ENCODE peak calls at places on chromosomes 5 and 9, in four cellular contexts. One of them, this sample, is unnamed.

GRCh38 chr5:87079219-87079618 is 188.5 kb upstream of the RASA1 start:
- DNase-seq in HepG2: no peak
- DNase-seq in GM12878: no peak
- DNase-seq in K562: peak; percentile 22
- DNase-seq in this sample: no peak

GRCh38 chr5:87853541-87853940 is 415.1 kb downstream of the TMEM161B start:
- DNase-seq in K562: no peak
- DNase-seq in HepG2: no peak
- DNase-seq in GM12878: no peak
- DNase-seq in this sample: no peak

GRCh38 chr9:35861161-35861897 is 8.9 kb downstream of the OR13J1 start:
- DNase-seq in GM12878: no peak
- DNase-seq in HepG2: no peak
- DNase-seq in K562: no peak
- DNase-seq in this sample: no peak

GRCh38 chr9:120905794-120906248 is 20.8 kb downstream of the TRAF1 start:
- DNase-seq in GM12878: no peak
- DNase-seq in HepG2: no peak
- DNase-seq in K562: no peak
- DNase-seq in this sample: no peak

GRCh38 chr5:91742504-91742903 is 359.4 kb upstream of the ARRDC3 start:
- DNase-seq in K562: no peak
- DNase-seq in GM12878: no peak
- DNase-seq in HepG2: no peak
- DNase-seq in this sample: no peak

GRCh38 chr9:84652496-84653081 is 16.9 kb upstream of the NTRK2 start:
- DNase-seq in GM12878: no peak
- DNase-seq in K562: no peak
- DNase-seq in HepG2: no peak
- DNase-seq in this sample: no peak

GRCh38 chr5:68295772-68296171 is 80.2 kb downstream of the PIK3R1 start:
- DNase-seq in GM12878: no peak
- DNase-seq in K562: no peak
- DNase-seq in HepG2: no peak
- DNase-seq in this sample: no peak

GRCh38 chr5:135287551-135287950 is 111.5 kb downstream of the MACROH2A1 start:
- DNase-seq in HepG2: no peak
- DNase-seq in GM12878: no peak
- DNase-seq in K562: no peak
- DNase-seq in this sample: no peak

GRCh38 chr5:112957970-112958773 is 18.4 kb upstream of the DCP2 start:
- DNase-seq in K562: peak; percentile 37
- DNase-seq in GM12878: peak; percentile 57
- DNase-seq in HepG2: peak; percentile 65
- DNase-seq in this sample: no peak

GRCh38 chr5:13957032-13957645 is 12.7 kb upstream of the DNAH5 start:
- DNase-seq in HepG2: peak; percentile 54
- DNase-seq in K562: peak; percentile 27
- DNase-seq in GM12878: no peak
- DNase-seq in this sample: peak; percentile 89

GRCh38 chr9:101751895-101752294 is 13.4 kb upstream of the GRIN3A start:
- DNase-seq in GM12878: no peak
- DNase-seq in K562: no peak
- DNase-seq in HepG2: no peak
- DNase-seq in this sample: no peak

GRCh38 chr9:124716795-124717194 is 54.3 kb downstream of the NR6A1 start:
- DNase-seq in HepG2: no peak
- DNase-seq in K562: no peak
- DNase-seq in GM12878: no peak
- DNase-seq in this sample: no peak

GRCh38 chr9:20753761-20754160 is 69.7 kb downstream of the FOCAD start:
- DNase-seq in GM12878: no peak
- DNase-seq in HepG2: no peak
- DNase-seq in K562: no peak
- DNase-seq in this sample: no peak

GRCh38 chr5:95262933-95263660 is 21.8 kb downstream of the MCTP1 start:
- DNase-seq in HepG2: peak; percentile 93
- DNase-seq in K562: no peak
- DNase-seq in GM12878: no peak
- DNase-seq in this sample: no peak

DNA sequence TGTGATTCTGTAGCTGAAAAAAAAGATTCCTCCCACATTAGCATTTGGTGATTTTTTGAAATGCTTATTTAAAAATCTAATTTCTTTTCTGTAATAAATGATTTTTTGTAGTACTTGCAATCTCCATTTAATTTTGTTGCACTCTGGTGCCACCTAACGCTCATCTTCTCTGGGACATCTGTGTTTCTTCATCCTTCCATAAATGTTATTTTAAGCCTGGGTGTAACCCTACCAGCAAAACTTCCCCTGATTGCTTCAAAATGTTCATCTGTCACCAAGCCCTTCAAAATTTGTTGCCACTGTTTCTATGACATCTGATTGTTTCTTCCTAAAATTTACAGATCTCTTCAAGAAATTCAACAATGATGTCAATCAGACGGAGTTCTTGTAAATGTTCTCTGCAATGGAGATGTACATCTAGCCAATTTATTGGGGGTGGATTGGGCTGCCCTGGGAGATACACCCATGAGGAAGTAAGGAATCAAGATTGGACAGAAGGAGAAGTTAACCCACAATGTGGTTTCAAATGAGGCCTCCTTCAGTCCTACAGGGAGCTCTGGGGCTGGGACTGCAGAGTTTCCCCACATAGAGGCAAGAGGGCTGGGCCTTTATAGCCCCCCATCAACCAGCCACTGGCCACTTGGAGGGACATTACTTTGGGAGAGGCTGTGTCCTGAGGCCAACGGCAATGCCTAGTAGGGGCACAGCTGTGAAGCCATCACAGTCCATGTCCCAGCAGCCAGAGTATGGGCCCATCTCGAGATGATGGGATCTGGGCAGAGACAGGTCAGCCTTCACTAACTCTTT is 23.3 kb downstream of the MCTP1 start:
- DNase-seq in GM12878: no peak
- DNase-seq in K562: peak; percentile 15
- DNase-seq in HepG2: peak; percentile 37
- DNase-seq in this sample: peak; percentile 27
- TF ChIP-seq CTCF in GM12878: peak; percentile 52
- TF ChIP-seq CTCF in K562: peak; percentile 61
- TF ChIP-seq CTCF in HepG2: peak; percentile 45
- TF ChIP-seq CTCF in this sample: peak; percentile 53

GRCh38 chr5:62308439-62308838 is 2.4 kb downstream of the KIF2A start:
- DNase-seq in HepG2: no peak
- DNase-seq in K562: no peak
- DNase-seq in GM12878: no peak
- DNase-seq in this sample: no peak

GRCh38 chr5:62305715-62306493 is at the start of gene KIF2A:
- DNase-seq in K562: peak; percentile 97
- DNase-seq in HepG2: peak; percentile 76
- DNase-seq in GM12878: peak; percentile 78
- DNase-seq in this sample: peak; percentile 96

GRCh38 chr5:62307364-62307689 is 1.3 kb downstream of the KIF2A start:
- DNase-seq in GM12878: no peak
- DNase-seq in K562: no peak
- DNase-seq in HepG2: no peak
- DNase-seq in this sample: no peak

GRCh38 chr5:62305358-62305714 is 670 bp upstream of the KIF2A start:
- DNase-seq in K562: no peak
- DNase-seq in HepG2: no peak
- DNase-seq in GM12878: no peak
- DNase-seq in this sample: no peak

DNA sequence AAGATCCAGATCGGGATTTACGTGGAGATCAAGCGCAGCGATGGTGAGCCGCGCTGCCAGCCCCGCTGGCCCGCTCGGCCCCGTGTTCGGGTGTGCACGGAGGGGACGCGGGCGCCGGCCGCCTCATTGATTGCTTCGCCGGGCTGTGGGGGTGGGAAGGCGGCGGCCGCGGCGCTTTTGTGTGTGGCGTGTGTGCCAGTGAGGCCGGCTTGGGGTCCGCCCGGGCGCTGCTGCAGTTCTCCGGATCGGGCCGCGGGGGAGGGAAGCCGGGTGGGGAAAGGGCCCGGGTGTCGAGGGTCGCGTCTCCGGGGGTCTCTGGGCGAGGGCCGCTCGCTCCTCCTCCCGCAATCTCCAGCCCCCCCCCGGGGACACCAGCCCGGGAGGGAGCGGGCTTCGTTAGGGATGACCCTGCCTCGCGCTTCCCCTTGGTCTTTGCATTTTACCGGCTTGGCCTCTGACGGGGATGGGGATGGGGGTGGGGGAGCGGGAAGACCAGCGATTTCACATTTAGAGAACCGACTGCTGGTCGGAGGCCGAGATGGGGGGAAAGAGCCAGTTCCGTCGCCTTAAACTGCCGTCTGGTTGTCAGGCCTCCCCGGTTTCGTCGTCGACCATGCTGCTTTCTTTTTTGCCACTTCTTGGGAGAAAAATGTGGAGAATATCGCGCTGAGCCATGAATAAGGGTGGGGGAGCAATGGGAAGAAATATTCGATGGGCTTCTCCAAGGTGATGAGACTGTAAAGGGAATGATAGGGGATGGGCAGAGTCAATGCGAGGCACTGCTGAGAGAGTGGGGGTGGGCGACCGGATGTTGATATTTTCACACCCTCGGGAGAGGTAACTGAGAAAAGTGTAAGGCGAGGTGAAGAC is 723 bp downstream of the KIF2A start:
- DNase-seq in HepG2: no peak
- DNase-seq in GM12878: no peak
- DNase-seq in K562: peak; percentile 53
- DNase-seq in this sample: peak; percentile 70
- TF ChIP-seq POLR2AphosphoS5 in HepG2: no peak
- TF ChIP-seq POLR2AphosphoS5 in GM12878: no peak
- TF ChIP-seq POLR2AphosphoS5 in K562: no peak
- TF ChIP-seq POLR2AphosphoS5 in this sample: peak; percentile 39

DNA sequence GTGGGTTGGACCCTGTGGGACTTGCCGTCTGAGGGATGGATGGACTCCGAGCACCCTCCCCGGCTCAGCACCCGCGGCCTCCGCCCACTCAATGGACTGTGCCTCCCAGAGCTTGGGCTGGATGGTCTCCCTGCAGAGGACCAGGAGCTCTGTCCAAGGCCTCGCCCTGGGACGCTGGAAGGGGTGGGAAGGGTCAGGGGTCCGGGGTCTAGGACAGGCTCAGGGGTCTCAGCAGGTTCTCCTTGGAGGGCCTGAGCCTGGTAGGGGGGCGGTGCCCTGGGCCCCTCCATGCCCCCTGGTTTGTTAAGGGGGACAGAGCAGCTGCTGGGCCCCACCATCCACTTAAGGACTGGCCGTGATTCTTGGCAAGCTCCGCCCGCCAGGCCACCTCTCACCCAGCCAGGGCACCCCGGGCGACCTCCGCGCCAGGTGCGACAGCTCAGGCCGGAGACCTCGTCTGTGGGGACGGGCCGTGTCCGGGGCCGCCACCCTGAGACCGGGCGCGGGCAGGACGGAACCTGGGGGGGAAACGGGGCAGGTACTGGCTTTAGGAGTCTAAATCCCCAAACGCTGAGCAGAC is 29.2 kb downstream of the EXOC3 start:
- DNase-seq in K562: peak; percentile 51
- DNase-seq in HepG2: no peak
- DNase-seq in GM12878: no peak
- DNase-seq in this sample: no peak
- TF ChIP-seq JUNB in K562: no peak
- TF ChIP-seq JUNB in HepG2: no peak
- TF ChIP-seq JUNB in GM12878: no peak
- TF ChIP-seq JUNB in this sample: no peak

GRCh38 chr9:92767078-92768054 is 2.7 kb upstream of the BICD2 start:
- DNase-seq in K562: no peak
- DNase-seq in HepG2: no peak
- DNase-seq in GM12878: no peak
- DNase-seq in this sample: no peak
- TF ChIP-seq CTCF in K562: no peak
- TF ChIP-seq CTCF in HepG2: no peak
- TF ChIP-seq CTCF in GM12878: no peak
- TF ChIP-seq CTCF in this sample: no peak

DNA sequence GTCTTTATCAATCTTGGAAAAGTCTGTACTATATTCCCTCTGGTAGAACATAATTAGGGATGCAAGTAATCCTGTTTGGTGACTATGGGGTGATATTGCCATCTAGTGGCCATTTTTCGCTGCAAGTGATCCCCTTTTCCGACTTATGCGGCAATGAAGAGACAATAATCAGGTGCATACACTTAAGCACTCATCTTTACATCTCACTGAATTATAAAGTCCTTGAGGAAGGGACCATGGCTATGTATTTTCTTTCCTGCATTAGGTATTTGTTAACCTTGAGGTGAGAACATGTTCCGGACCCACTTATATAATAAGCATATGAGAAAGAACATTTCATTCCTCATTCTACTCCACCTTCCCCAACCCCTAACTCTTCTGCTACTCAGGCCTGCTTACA is 19.6 kb upstream of the LIX1 start:
- DNase-seq in K562: peak; percentile 44
- DNase-seq in GM12878: peak; percentile 44
- DNase-seq in HepG2: peak; percentile 65
- DNase-seq in this sample: peak; percentile 84
- TF ChIP-seq POLR2AphosphoS5 in K562: no peak
- TF ChIP-seq POLR2AphosphoS5 in GM12878: no peak
- TF ChIP-seq POLR2AphosphoS5 in HepG2: no peak
- TF ChIP-seq POLR2AphosphoS5 in this sample: no peak

DNA sequence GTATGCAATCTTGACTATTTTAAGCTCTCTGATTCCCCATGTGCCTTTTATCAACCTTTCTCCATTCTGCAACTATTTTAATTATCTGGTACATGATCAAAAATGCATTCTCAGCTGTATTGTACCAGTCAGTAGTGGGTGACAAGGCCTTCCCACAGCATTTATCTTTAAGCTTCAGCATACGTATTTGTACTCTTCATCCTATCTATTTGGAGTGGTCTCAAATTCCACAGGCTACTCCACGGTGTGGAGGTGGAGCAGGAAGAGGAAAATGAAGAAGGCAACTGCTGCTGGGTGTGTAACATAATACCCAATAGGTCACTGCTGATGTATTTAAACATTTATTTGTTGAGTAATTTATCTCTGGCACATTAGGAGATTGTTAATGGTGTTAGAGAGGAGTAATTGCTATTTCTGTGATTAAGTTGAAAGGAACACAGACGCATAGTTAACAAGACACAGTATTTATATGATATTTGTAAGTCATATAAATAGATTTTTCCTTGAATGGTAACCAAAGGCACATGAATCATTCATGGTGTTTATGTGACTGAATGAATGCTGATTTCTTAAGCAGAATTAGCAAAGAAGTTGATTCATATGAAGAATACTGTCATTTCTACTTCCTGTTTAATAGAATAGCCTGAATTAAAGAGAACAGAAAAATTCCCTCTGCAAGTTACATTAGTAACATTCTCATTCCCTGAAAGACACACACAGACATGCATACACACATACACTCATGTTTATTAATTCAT is 153.8 kb upstream of the NR3C1 start:
- DNase-seq in K562: no peak
- DNase-seq in GM12878: peak; percentile 11
- DNase-seq in HepG2: no peak
- DNase-seq in this sample: no peak
- TF ChIP-seq JUNB in K562: no peak
- TF ChIP-seq JUNB in GM12878: peak; percentile 92
- TF ChIP-seq JUNB in HepG2: no peak
- TF ChIP-seq JUNB in this sample: no peak

This sample was measured in GM23338.